ENCODE peak calls at places on chromosome 12, in eight cellular contexts. H is mesothelial cell of epicardium; T is fibroblast of lung; Z is stimulated activated CD4-positive, alpha-beta T cell treated with anti-CD3 and anti-CD28 coated beads, Interleukin-1b, Interleukin-23, amount 100 ng/mL, for 4 hours; G is stimulated activated CD8-positive, alpha-beta memory T cell treated with anti-CD3 and anti-CD28 coated beads, Interleukin-4, amount 100 ng/mL, for 24 hours; L is effector CD4-positive, alpha-beta T cell; P is NCI-H1092 treated with DMSO at 0.1 percent for 48 hours; Y is activated CD4-positive, alpha-beta T cell treated with anti-CD3 and anti-CD28 coated beads, Interleukin-2, amount 10 ng/mL, durations not matched to agents 7 days and 5 days. V is an unnamed sample.

GRCh38 chr12:14931359-14931758 is 7.0 kb downstream of the ERP27 start:
- DNase-seq in H (no peak), T (peak; percentile 28), Z (no peak), G (no peak), L (no peak), P (no peak), Y (no peak), V (no peak)

GRCh38 chr12:71938728-71939385 is at the start of gene TPH2:
- DNase-seq in H (peak; percentile 90), T (peak; percentile 58), Z (peak; percentile 12), G (peak; percentile 12), L (peak; percentile 6), P (no peak), Y (peak; percentile 67), V (peak; percentile 43)

GRCh38 chr12:121560392-121561021 is 20.3 kb downstream of the KDM2B start:
- DNase-seq in H (no peak), T (no peak), Z (no peak), G (no peak), L (no peak), P (no peak), Y (no peak), V (no peak)

GRCh38 chr12:93812616-93813015 is 135.4 kb downstream of the CRADD start:
- DNase-seq in H (no peak), T (peak; percentile 57), Z (no peak), G (no peak), L (no peak), P (no peak), Y (no peak), V (no peak)

GRCh38 chr12:131087302-131087818 is 133.7 kb downstream of the ADGRD1 start:
- DNase-seq in H (peak; percentile 28), T (no peak), Z (no peak), G (no peak), L (no peak), P (no peak), Y (no peak), V (no peak)

GRCh38 chr12:84842406-84843013 is 70.1 kb downstream of the SLC6A15 start:
- DNase-seq in H (no peak), T (peak; percentile 68), Z (no peak), G (no peak), L (no peak), P (peak; percentile 53), Y (peak; percentile 21), V (peak; percentile 53)

GRCh38 chr12:78645956-78646355 is 218.6 kb upstream of the SYT1 start:
- DNase-seq in H (no peak), T (no peak), Z (no peak), G (no peak), L (no peak), P (no peak), Y (no peak), V (peak; percentile 8)

GRCh38 chr12:82998509-82998908 is 311.8 kb downstream of the TMTC2 start:
- DNase-seq in H (no peak), T (no peak), Z (no peak), G (no peak), L (no peak), P (no peak), Y (no peak), V (no peak)

GRCh38 chr12:6540181-6540877 is 6.0 kb downstream of the GAPDH start:
- DNase-seq in H (peak; percentile 80), T (peak; percentile 95), Z (peak; percentile 44), G (no peak), L (no peak), P (peak; percentile 63), Y (peak; percentile 63), V (peak; percentile 82)

GRCh38 chr12:42059127-42059526 is 85.5 kb downstream of the GXYLT1 start:
- DNase-seq in H (no peak), T (no peak), Z (no peak), G (no peak), L (no peak), P (no peak), Y (no peak), V (no peak)

GRCh38 chr12:40745386-40745785 is 53.1 kb downstream of the CNTN1 start:
- DNase-seq in H (no peak), T (no peak), Z (no peak), G (no peak), L (no peak), P (no peak), Y (no peak), V (no peak)

GRCh38 chr12:29858270-29858786 is 74.6 kb upstream of the TMTC1 start:
- DNase-seq in H (no peak), T (no peak), Z (no peak), G (no peak), L (no peak), P (no peak), Y (no peak), V (no peak)

GRCh38 chr12:51189790-51190355 is 16.9 kb upstream of the TFCP2 start:
- DNase-seq in H (no peak), T (no peak), Z (no peak), G (no peak), L (no peak), P (no peak), Y (no peak), V (no peak)